ENCODE peak calls at places on chromosomes 4 and X, in ten cellular contexts. M is NCI-H1092 treated with DMSO at 0.1 percent for 48 hours; G is GF-D8; K is NB4; A is nucleus accumbens; C is WTC11; V is RWPE2; Y is mucosa of descending colon; W is activated naive CD4-positive, alpha-beta T cell; H is small intestine. U is an unnamed sample.

GRCh38 chr4:152471251-152471792 is 64.6 kb downstream of the FBXW7 start:
- DNase-seq in M (no peak), G (no peak), K (no peak), A (no peak), C (no peak), V (no peak), Y (no peak), W (no peak), H (no peak), U (no peak)

GRCh38 chrX:49999048-49999447 is 76.7 kb downstream of the CLCN5 start:
- DNase-seq in M (no peak), G (no peak), K (no peak), A (no peak), C (no peak), V (no peak), Y (no peak), W (no peak), H (no peak), U (no peak)

GRCh38 chr4:63563288-63564014 is 845.8 kb downstream of the TECRL start:
- DNase-seq in M (peak), G (no peak), K (peak), A (no peak), C (peak), V (no peak), Y (no peak), W (no peak), H (no peak), U (no peak)

GRCh38 chr4:3767569-3768288 is 1.5 kb downstream of the ADRA2C start:
- DNase-seq in M (peak), G (no peak), K (no peak), A (no peak), C (peak), V (no peak), Y (peak), W (no peak), H (peak), U (no peak)

GRCh38 chrX:139554991-139555675 is 24.6 kb downstream of the F9 start:
- DNase-seq in M (no peak), G (no peak), K (no peak), A (no peak), C (peak), V (no peak), Y (no peak), W (no peak), H (no peak), U (no peak)

GRCh38 chr4:92362002-92362401 is 58.2 kb downstream of the GRID2 start:
- DNase-seq in M (no peak), G (no peak), K (no peak), A (no peak), C (no peak), V (no peak), Y (no peak), W (no peak), H (no peak), U (no peak)

GRCh38 chr4:107665001-107665400 is 55.0 kb downstream of the PAPSS1 start:
- DNase-seq in M (no peak), G (no peak), K (no peak), A (no peak), C (no peak), V (no peak), Y (no peak), W (no peak), H (no peak), U (no peak)

GRCh38 chr4:53196872-53197759 is 168.7 kb downstream of the SCFD2 start:
- DNase-seq in M (peak), G (peak), K (peak), A (no peak), C (no peak), V (no peak), Y (no peak), W (no peak), H (peak), U (peak)

GRCh38 chrX:55815546-55815945 is 98.0 kb downstream of the RRAGB start:
- DNase-seq in M (no peak), G (no peak), K (no peak), A (no peak), C (no peak), V (no peak), Y (no peak), W (no peak), H (no peak), U (no peak)

GRCh38 chr4:7295201-7295916 is 103.0 kb downstream of the SORCS2 start:
- DNase-seq in M (peak), G (no peak), K (no peak), A (peak), C (no peak), V (no peak), Y (peak), W (no peak), H (no peak), U (no peak)

GRCh38 chrX:133726211-133726630 is 259.2 kb downstream of the GPC3 start:
- DNase-seq in M (peak), G (no peak), K (no peak), A (no peak), C (no peak), V (peak), Y (no peak), W (no peak), H (peak), U (peak)